ENCODE peak calls at places on chromosome 21, in ten cellular contexts. H is HCT116, O is DND-41, F is cardiac muscle cell, Z is PC-3, J is fibroblast of lung, R is SJCRH30, W is psoas muscle, I is keratinocyte, B is substantia nigra. C is an unnamed sample.

GRCh38 chr21:37508341-37508740 is 141.8 kb downstream of the DYRK1A start:
- DNase-seq in B (no peak), H (no peak), O (no peak), I (no peak), J (no peak), F (no peak), Z (no peak), R (no peak), W (no peak), C (no peak)

GRCh38 chr21:23016617-23017016 is 2018.4 kb downstream of the NCAM2 start:
- DNase-seq in O (peak), W (no peak), Z (peak), I (no peak), H (no peak), J (no peak), F (peak), B (no peak), R (peak), C (no peak)

GRCh38 chr21:42527127-42527488 is 13.5 kb downstream of the SLC37A1 start:
- DNase-seq in J (no peak), F (no peak), B (no peak), I (no peak), O (no peak), R (no peak), W (no peak), H (no peak), Z (no peak), C (no peak)

GRCh38 chr21:24716306-24716918 is 890.9 kb downstream of the MRPL39 start:
- DNase-seq in B (no peak), H (no peak), I (no peak), W (no peak), F (no peak), J (no peak), Z (no peak), R (no peak), O (no peak), C (no peak)

GRCh38 chr21:40516336-40516735 is 330.6 kb downstream of the DSCAM start:
- DNase-seq in Z (no peak), O (no peak), R (no peak), I (no peak), B (peak), F (peak), H (no peak), W (peak), J (no peak), C (no peak)

GRCh38 chr21:42236693-42237092 is 17.8 kb downstream of the ABCG1 start:
- DNase-seq in H (no peak), I (no peak), Z (no peak), J (no peak), W (no peak), B (no peak), R (no peak), F (no peak), O (no peak), C (no peak)

GRCh38 chr21:45443595-45444181 is 38.7 kb downstream of the COL18A1 start:
- DNase-seq in J (no peak), O (no peak), I (no peak), Z (peak), H (no peak), R (no peak), F (no peak), W (peak), B (peak), C (no peak)

GRCh38 chr21:44418108-44418875 is 37.0 kb upstream of the LRRC3 start:
- DNase-seq in W (no peak), R (no peak), J (no peak), Z (no peak), F (no peak), I (no peak), O (no peak), H (no peak), B (no peak), C (no peak)

GRCh38 chr21:10430007-10430406 is 91.4 kb upstream of the TPTE start:
- DNase-seq in O (no peak), Z (no peak), R (no peak), H (no peak), B (no peak), J (no peak), F (no peak), W (no peak), I (no peak), C (no peak)

GRCh38 chr21:42833439-42833815 is 45.9 kb downstream of the WDR4 start:
- DNase-seq in R (no peak), B (no peak), F (peak), J (no peak), O (peak), Z (peak), H (peak), I (no peak), W (no peak), C (no peak)

GRCh38 chr21:45891388-45892155 is 90.0 kb upstream of the COL6A1 start:
- DNase-seq in J (no peak), W (peak), F (no peak), R (no peak), B (no peak), O (no peak), Z (no peak), H (no peak), I (no peak), C (no peak)

GRCh38 chr21:35273331-35273730 is 224.2 kb upstream of the RUNX1 start:
- DNase-seq in O (no peak), F (no peak), B (no peak), H (no peak), I (no peak), J (no peak), Z (peak), W (no peak), R (peak), C (no peak)
- H3K27ac ChIP-seq in O (no peak), F (no peak), B (no peak), H (no peak), I (no peak), J (no peak), Z (peak), W (no peak), R (no peak), C (no peak)

GRCh38 chr21:15211491-15212133 is 146.8 kb upstream of the NRIP1 start:
- DNase-seq in Z (no peak), H (no peak), F (no peak), W (no peak), O (no peak), B (no peak), J (no peak), R (no peak), I (no peak), C (no peak)
- H3K27ac ChIP-seq in Z (no peak), H (no peak), F (no peak), W (no peak), O (no peak), B (no peak), J (no peak), R (no peak), I (no peak), C (no peak)

GRCh38 chr21:39004776-39005605 is 178.3 kb downstream of the PSMG1 start:
- DNase-seq in W (no peak), I (no peak), H (no peak), R (no peak), B (peak), O (peak), J (peak), F (no peak), Z (no peak), C (no peak)
- H3K27ac ChIP-seq in W (peak), I (no peak), H (no peak), R (no peak), B (peak), O (peak), J (peak), F (no peak), Z (no peak), C (peak)

DNA sequence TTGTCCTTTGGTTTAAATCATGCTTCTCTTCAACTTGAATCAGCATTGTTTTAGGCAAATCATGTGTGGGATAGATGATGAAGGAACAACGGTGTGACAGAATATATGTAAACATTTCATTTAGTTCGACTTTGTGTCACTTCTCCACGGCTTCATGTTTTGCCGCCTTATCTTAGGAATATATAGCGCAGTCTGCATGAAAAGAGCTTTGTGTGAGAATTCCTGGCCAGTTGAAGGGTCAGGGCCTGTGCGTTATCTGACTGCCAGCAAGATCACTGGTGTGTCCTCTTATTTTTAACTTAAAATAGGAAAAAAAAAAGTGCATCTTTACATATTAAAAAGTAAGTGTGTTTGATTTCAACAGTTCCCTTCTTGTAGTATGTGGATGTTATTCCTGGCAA is 465.1 kb downstream of the USP25 start:
- DNase-seq in R (peak), O (peak), F (peak), H (no peak), B (no peak), Z (no peak), I (no peak), W (no peak), J (peak), C (no peak)
- H3K27ac ChIP-seq in R (peak), O (peak), F (peak), H (no peak), B (peak), Z (no peak), I (no peak), W (peak), J (peak), C (peak)

GRCh38 chr21:27817061-27817460 is 850.2 kb upstream of the ADAMTS5 start:
- DNase-seq in Z (no peak), B (no peak), W (no peak), O (no peak), I (no peak), H (no peak), J (no peak), R (no peak), F (no peak), C (no peak)
- H3K27ac ChIP-seq in Z (no peak), B (no peak), W (no peak), O (no peak), I (no peak), H (no peak), J (no peak), R (no peak), F (no peak), C (no peak)